ENCODE peak calls at places on chromosomes 5 and 9, in seven cellular contexts. E is endothelial cell; A is heart right ventricle; C is stimulated activated CD4-positive, alpha-beta T cell treated with anti-CD3 and anti-CD28 coated beads, Interleukin-12 subunit alpha, Interleukin-12 subunit beta, amount 100 ng/mL, for 24 hours; F is nucleus accumbens; K is A172; M is effector memory CD8-positive, alpha-beta T cell. U is an unnamed sample.

GRCh38 chr5:176625966-176626875 is 4.1 kb downstream of the SNCB start:
- DNase-seq in E (no peak), A (no peak), C (no peak), F (no peak), K (no peak), M (no peak), U (no peak)

GRCh38 chr5:121982500-121983261 is 20.9 kb downstream of the SRFBP1 start:
- DNase-seq in E (no peak), A (no peak), C (no peak), F (no peak), K (no peak), M (no peak), U (no peak)

GRCh38 chr5:165894916-165895315 is 2389.5 kb downstream of the MAT2B start:
- DNase-seq in E (no peak), A (no peak), C (no peak), F (no peak), K (no peak), M (no peak), U (no peak)

GRCh38 chr5:95958308-95959014 is 3.2 kb downstream of the ELL2 start:
- DNase-seq in E (no peak), A (no peak), C (no peak), F (no peak), K (peak), M (no peak), U (no peak)

GRCh38 chr5:3311443-3311842 is 284.2 kb upstream of the IRX1 start:
- DNase-seq in E (no peak), A (no peak), C (no peak), F (no peak), K (no peak), M (no peak), U (no peak)

GRCh38 chr5:6602441-6602840 is 30.4 kb downstream of the NSUN2 start:
- DNase-seq in E (no peak), A (no peak), C (no peak), F (no peak), K (no peak), M (no peak), U (no peak)

GRCh38 chr5:172953776-172954189 is 5.4 kb upstream of the RPL26L1 start:
- DNase-seq in E (no peak), A (no peak), C (no peak), F (no peak), K (peak), M (no peak), U (peak)

GRCh38 chr5:33311893-33312292 is 128.9 kb upstream of the TARS1 start:
- DNase-seq in E (no peak), A (no peak), C (no peak), F (no peak), K (peak), M (no peak), U (peak)

GRCh38 chr9:4077499-4078102 is 222.3 kb downstream of the GLIS3 start:
- DNase-seq in E (peak), A (peak), C (peak), F (no peak), K (peak), M (peak), U (peak)

GRCh38 chr9:115008536-115008935 is 78.1 kb upstream of the TNFSF8 start:
- DNase-seq in E (no peak), A (no peak), C (no peak), F (no peak), K (peak), M (no peak), U (peak)

GRCh38 chr5:109719978-109720377 is 30.3 kb downstream of the MAN2A1 start:
- DNase-seq in E (no peak), A (no peak), C (no peak), F (no peak), K (no peak), M (no peak), U (no peak)

GRCh38 chr9:17810728-17811634 is 232.1 kb downstream of the SH3GL2 start:
- DNase-seq in E (peak), A (peak), C (no peak), F (peak), K (peak), M (no peak), U (peak)

GRCh38 chr9:95096807-95097206 is 220.7 kb downstream of the FANCC start:
- DNase-seq in E (no peak), A (no peak), C (no peak), F (no peak), K (no peak), M (no peak), U (no peak)

U was measured in amniotic stem cell.